ENCODE peak calls at places on chromosomes 7 and 10, in eight cellular contexts. S, G, W, X, O, T, H and U are unnamed samples.

GRCh38 chr10:114431414-114431767 is 27.1 kb upstream of the AFAP1L2 start:
- DNase-seq in S (no peak), W (no peak), X (no peak), H (no peak), T (no peak), G (no peak), O (no peak), U (peak)

GRCh38 chr10:118033905-118034304 is 12.8 kb downstream of the RAB11FIP2 start:
- DNase-seq in O (no peak), T (no peak), S (no peak), G (no peak), H (no peak), W (no peak), X (peak), U (no peak)

GRCh38 chr7:122255454-122255853 is 49.1 kb downstream of the FEZF1 start:
- DNase-seq in W (no peak), T (no peak), X (no peak), H (no peak), O (no peak), S (no peak), G (no peak), U (no peak)

GRCh38 chr10:31749293-31749692 is 179.3 kb downstream of the ARHGAP12 start:
- DNase-seq in S (no peak), H (no peak), O (no peak), X (no peak), G (peak), T (no peak), W (no peak), U (no peak)

GRCh38 chr7:44310221-44310848 is 15.1 kb downstream of the CAMK2B start:
- DNase-seq in S (no peak), G (no peak), X (no peak), H (no peak), O (no peak), T (no peak), W (peak), U (no peak)

GRCh38 chr10:118321724-118322575 is 20.2 kb downstream of the FAM204A start:
- DNase-seq in G (no peak), H (no peak), X (no peak), T (no peak), O (no peak), W (no peak), S (no peak), U (no peak)

GRCh38 chr10:113273877-113274829 is 278.7 kb upstream of the HABP2 start:
- DNase-seq in X (no peak), W (no peak), S (no peak), G (peak), T (no peak), H (peak), O (peak), U (no peak)

GRCh38 chr10:12130237-12130872 is 878 bp downstream of the SEC61A2 start:
- DNase-seq in G (peak), W (no peak), T (peak), X (peak), O (peak), S (peak), H (peak), U (peak)

GRCh38 chr7:74709880-74710671 is 52.6 kb downstream of the GTF2I start:
- DNase-seq in G (no peak), W (no peak), T (no peak), H (no peak), O (no peak), X (peak), S (peak), U (no peak)

GRCh38 chr10:31359979-31360378 is 41.0 kb downstream of the ZEB1 start:
- DNase-seq in O (no peak), T (no peak), H (no peak), X (peak), G (no peak), W (no peak), S (peak), U (peak)

GRCh38 chr7:30474893-30475292 is 3.7 kb downstream of the NOD1 start:
- DNase-seq in O (peak), S (no peak), X (peak), H (no peak), W (no peak), G (peak), T (no peak), U (no peak)

GRCh38 chr10:60426425-60426824 is 36.8 kb upstream of the ANK3 start:
- DNase-seq in G (peak), W (no peak), X (peak), T (no peak), S (peak), H (no peak), O (peak), U (peak)

GRCh38 chr7:27080844-27081423 is 14.9 kb downstream of the HOXA1 start:
- DNase-seq in T (no peak), W (no peak), G (no peak), S (no peak), O (no peak), X (no peak), H (no peak), U (peak)

GRCh38 chr10:72875250-72876055 is 18.1 kb upstream of the OIT3 start:
- DNase-seq in O (peak), G (peak), T (no peak), X (peak), W (no peak), S (peak), H (no peak), U (peak)

GRCh38 chr10:70512149-70512611 is 33.6 kb downstream of the PALD1 start:
- DNase-seq in G (no peak), S (no peak), X (peak), T (no peak), H (no peak), W (no peak), O (no peak), U (no peak)

GRCh38 chr10:91420868-91421267 is 10.7 kb downstream of the HECTD2 start:
- DNase-seq in O (peak), X (no peak), W (no peak), G (peak), H (no peak), S (no peak), T (no peak), U (peak)

GRCh38 chr7:39952378-39952777 is 2.3 kb downstream of the CDK13 start:
- DNase-seq in S (no peak), X (no peak), O (peak), T (no peak), G (peak), H (no peak), W (no peak), U (peak)

GRCh38 chr10:30788307-30788706 is 158.8 kb upstream of the LYZL2 start:
- DNase-seq in X (peak), O (peak), W (no peak), G (peak), T (no peak), H (no peak), S (no peak), U (peak)

GRCh38 chr7:120272896-120273475 is at the start of gene KCND2:
- DNase-seq in H (no peak), T (no peak), G (no peak), S (no peak), X (peak), W (peak), O (peak), U (no peak)

GRCh38 chr10:131435232-131435631 is 123.7 kb upstream of the TCERG1L start:
- DNase-seq in G (no peak), H (no peak), S (no peak), X (no peak), O (no peak), T (no peak), W (no peak), U (no peak)

GRCh38 chr7:2317556-2318293 is 3.5 kb upstream of the SNX8 start:
- DNase-seq in O (no peak), X (no peak), G (no peak), W (no peak), S (no peak), T (no peak), H (no peak), U (no peak)

GRCh38 chr10:48444266-48444665 is 137.8 kb downstream of the MAPK8 start:
- DNase-seq in T (no peak), G (peak), O (peak), X (peak), S (peak), H (no peak), W (no peak), U (peak)

GRCh38 chr7:47571355-47572100 is 10.4 kb downstream of the TNS3 start:
- DNase-seq in T (no peak), G (peak), X (peak), S (peak), H (no peak), W (peak), O (peak), U (peak)

GRCh38 chr7:99626661-99627060 is 9.9 kb downstream of the ZSCAN25 start:
- DNase-seq in T (no peak), X (no peak), H (no peak), S (no peak), W (no peak), O (no peak), G (no peak), U (no peak)

GRCh38 chr7:99628471-99629465 is 12.0 kb downstream of the ZSCAN25 start:
- DNase-seq in W (no peak), O (no peak), H (no peak), X (no peak), G (no peak), T (no peak), S (no peak), U (no peak)

GRCh38 chr7:99629643-99630042 is 12.9 kb downstream of the ZSCAN25 start:
- DNase-seq in S (no peak), G (no peak), O (no peak), W (no peak), T (no peak), X (no peak), H (no peak), U (no peak)

GRCh38 chr7:99627513-99627912 is 10.8 kb downstream of the ZSCAN25 start:
- DNase-seq in T (no peak), G (no peak), S (no peak), O (no peak), X (no peak), W (no peak), H (no peak), U (no peak)

GRCh38 chr7:99631311-99632109 is 14.8 kb downstream of the ZSCAN25 start:
- DNase-seq in O (peak), W (no peak), S (peak), G (peak), H (no peak), X (peak), T (no peak), U (peak)
- TF ChIP-seq CTCF in O (peak), W (peak), S (peak), G (peak), H (peak), X (no peak), T (no peak), U (peak)

GRCh38 chr10:68792115-68792514 is 35.2 kb upstream of the STOX1 start:
- DNase-seq in G (peak), T (no peak), O (peak), W (no peak), H (no peak), S (no peak), X (peak), U (no peak)
- TF ChIP-seq CTCF in G (no peak), T (no peak), O (peak), W (peak), H (no peak), S (peak), X (no peak), U (no peak)

GRCh38 chr7:5625938-5626337 is 155.5 kb downstream of the RNF216 start:
- DNase-seq in H (no peak), S (no peak), T (no peak), X (peak), O (peak), G (peak), W (no peak), U (no peak)
- TF ChIP-seq CTCF in H (no peak), S (no peak), T (no peak), X (peak), O (peak), G (peak), W (no peak), U (no peak)

GRCh38 chr10:93468532-93469213 is 13.5 kb downstream of the MYOF start:
- DNase-seq in G (peak), X (peak), T (no peak), S (peak), H (peak), O (peak), W (no peak), U (peak)
- TF ChIP-seq CTCF in G (peak), X (peak), T (no peak), S (no peak), H (no peak), O (peak), W (no peak), U (no peak)

DNA sequence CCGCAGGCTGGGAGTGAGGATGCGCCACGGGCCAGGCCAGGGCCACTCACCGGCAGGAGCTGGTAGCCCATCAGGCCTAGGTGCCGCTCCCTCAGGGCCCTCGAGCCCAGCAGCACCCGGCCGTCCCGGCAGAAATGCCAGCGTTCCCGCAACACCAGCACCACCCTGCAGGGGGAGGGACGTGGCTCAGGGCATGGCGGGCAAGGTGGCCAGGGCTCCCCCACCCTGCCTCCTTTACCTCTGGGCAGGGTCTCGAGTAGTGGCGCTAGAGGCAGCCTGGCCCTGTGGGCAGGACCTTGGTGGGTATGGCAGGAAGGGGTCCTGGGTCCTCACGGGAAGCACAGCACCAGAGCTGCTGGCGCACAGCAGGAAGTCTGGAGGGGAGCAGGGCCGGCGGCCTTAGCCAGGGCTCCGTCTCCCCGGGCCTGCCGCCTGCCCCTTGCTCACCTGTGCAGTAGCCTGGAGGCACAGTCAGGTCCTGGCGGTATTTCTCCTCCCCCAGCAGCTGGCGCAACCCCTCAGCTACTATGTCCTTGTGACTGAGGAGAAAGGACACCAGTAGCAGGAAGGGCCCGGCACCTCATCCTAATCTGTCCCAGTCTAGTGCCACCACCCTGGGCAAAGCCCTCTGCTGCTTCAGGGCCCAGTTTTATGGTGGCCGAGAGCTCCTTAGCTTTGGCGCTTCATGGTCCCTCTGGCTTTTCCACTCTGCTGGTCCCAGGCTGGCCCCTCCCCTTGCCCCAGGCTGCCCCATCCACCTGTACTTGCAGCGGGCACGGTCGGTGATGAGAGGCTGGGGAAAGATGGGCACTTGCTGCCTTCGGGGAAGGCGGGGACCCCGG is 3.5 kb downstream of the FASTK start:
- DNase-seq in T (no peak), H (no peak), X (peak), O (no peak), S (peak), G (no peak), W (peak), U (no peak)
- TF ChIP-seq CTCF in T (no peak), H (no peak), X (peak), O (peak), S (no peak), G (peak), W (no peak), U (peak)

GRCh38 chr7:43260980-43261878 is 148.8 kb downstream of the HECW1 start:
- DNase-seq in W (peak), H (peak), G (peak), O (peak), S (peak), X (peak), T (peak), U (peak)
- TF ChIP-seq CTCF in W (peak), H (peak), G (peak), O (peak), S (peak), X (peak), T (peak), U (peak)